ENCODE peak calls at places on chromosomes 6 and 20, in eight cellular contexts. T, I, E, C, H, Q, D and R are unnamed samples.

GRCh38 chr6:3712827-3713226 is 38.7 kb downstream of the PXDC1 start:
- DNase-seq in T (no peak), I (no peak), E (no peak), C (no peak), H (no peak), Q (no peak), D (no peak), R (no peak)

GRCh38 chr6:6515691-6516607 is 72.6 kb upstream of the LY86 start:
- DNase-seq in T (peak; percentile 22), I (peak; percentile 68), E (no peak), C (no peak), H (no peak), Q (no peak), D (no peak), R (no peak)

GRCh38 chr6:11974089-11974488 is 38.0 kb upstream of the HIVEP1 start:
- DNase-seq in T (no peak), I (no peak), E (peak; percentile 83), C (no peak), H (no peak), Q (no peak), D (no peak), R (no peak)

GRCh38 chr6:4446982-4447381 is 311.6 kb upstream of the ECI2 start:
- DNase-seq in T (no peak), I (peak; percentile 45), E (peak; percentile 21), C (no peak), H (peak; percentile 34), Q (no peak), D (no peak), R (no peak)

GRCh38 chr20:25057234-25058050 is 497 bp downstream of the ACSS1 start:
- DNase-seq in T (peak; percentile 76), I (no peak), E (peak; percentile 31), C (peak; percentile 91), H (no peak), Q (peak; percentile 82), D (peak; percentile 70), R (peak; percentile 89)

GRCh38 chr6:81763968-81764367 is 11.5 kb upstream of the TENT5A start:
- DNase-seq in T (no peak), I (no peak), E (no peak), C (no peak), H (no peak), Q (no peak), D (no peak), R (no peak)

GRCh38 chr20:63977392-63978276 is 1.8 kb downstream of the SAMD10 start:
- DNase-seq in T (no peak), I (no peak), E (peak; percentile 79), C (no peak), H (peak; percentile 41), Q (peak; percentile 71), D (no peak), R (peak; percentile 42)

GRCh38 chr6:10266462-10266861 is 148.4 kb downstream of the TFAP2A start:
- DNase-seq in T (no peak), I (no peak), E (no peak), C (no peak), H (no peak), Q (no peak), D (no peak), R (no peak)

GRCh38 chr20:53804920-53805894 is 211.6 kb upstream of the ZNF217 start:
- DNase-seq in T (no peak), I (no peak), E (no peak), C (no peak), H (no peak), Q (no peak), D (no peak), R (no peak)

GRCh38 chr20:23034721-23035671 is at the start of gene SSTR4:
- DNase-seq in T (no peak), I (no peak), E (no peak), C (no peak), H (no peak), Q (peak; percentile 35), D (peak; percentile 63), R (peak; percentile 87)

GRCh38 chr6:113662688-113663333 is 194.3 kb upstream of the MARCKS start:
- DNase-seq in T (no peak), I (no peak), E (no peak), C (no peak), H (no peak), Q (no peak), D (no peak), R (no peak)

GRCh38 chr6:4805553-4806307 is 29.5 kb downstream of the CDYL start:
- DNase-seq in T (peak; percentile 36), I (no peak), E (peak; percentile 48), C (no peak), H (no peak), Q (peak; percentile 27), D (peak; percentile 80), R (peak; percentile 67)

GRCh38 chr20:4684837-4685413 is 36.8 kb upstream of the PRND start:
- DNase-seq in T (no peak), I (peak; percentile 60), E (peak; percentile 79), C (no peak), H (peak; percentile 60), Q (peak; percentile 34), D (no peak), R (no peak)

GRCh38 chr6:106746660-106747059 is 117.3 kb downstream of the QRSL1 start:
- DNase-seq in T (no peak), I (no peak), E (peak; percentile 84), C (no peak), H (no peak), Q (peak; percentile 60), D (no peak), R (no peak)

GRCh38 chr20:46330831-46331371 is 22.6 kb upstream of the CDH22 start:
- DNase-seq in T (no peak), I (no peak), E (no peak), C (no peak), H (no peak), Q (no peak), D (no peak), R (no peak)

GRCh38 chr20:46328180-46328882 is 20.0 kb upstream of the CDH22 start:
- DNase-seq in T (no peak), I (no peak), E (no peak), C (no peak), H (no peak), Q (no peak), D (no peak), R (peak; percentile 58)

GRCh38 chr20:46331612-46332361 is 23.5 kb upstream of the CDH22 start:
- DNase-seq in T (no peak), I (no peak), E (no peak), C (no peak), H (no peak), Q (peak; percentile 53), D (no peak), R (no peak)

GRCh38 chr20:46332373-46333135 is 24.3 kb upstream of the CDH22 start:
- DNase-seq in T (no peak), I (no peak), E (no peak), C (no peak), H (no peak), Q (no peak), D (no peak), R (peak; percentile 72)

DNA sequence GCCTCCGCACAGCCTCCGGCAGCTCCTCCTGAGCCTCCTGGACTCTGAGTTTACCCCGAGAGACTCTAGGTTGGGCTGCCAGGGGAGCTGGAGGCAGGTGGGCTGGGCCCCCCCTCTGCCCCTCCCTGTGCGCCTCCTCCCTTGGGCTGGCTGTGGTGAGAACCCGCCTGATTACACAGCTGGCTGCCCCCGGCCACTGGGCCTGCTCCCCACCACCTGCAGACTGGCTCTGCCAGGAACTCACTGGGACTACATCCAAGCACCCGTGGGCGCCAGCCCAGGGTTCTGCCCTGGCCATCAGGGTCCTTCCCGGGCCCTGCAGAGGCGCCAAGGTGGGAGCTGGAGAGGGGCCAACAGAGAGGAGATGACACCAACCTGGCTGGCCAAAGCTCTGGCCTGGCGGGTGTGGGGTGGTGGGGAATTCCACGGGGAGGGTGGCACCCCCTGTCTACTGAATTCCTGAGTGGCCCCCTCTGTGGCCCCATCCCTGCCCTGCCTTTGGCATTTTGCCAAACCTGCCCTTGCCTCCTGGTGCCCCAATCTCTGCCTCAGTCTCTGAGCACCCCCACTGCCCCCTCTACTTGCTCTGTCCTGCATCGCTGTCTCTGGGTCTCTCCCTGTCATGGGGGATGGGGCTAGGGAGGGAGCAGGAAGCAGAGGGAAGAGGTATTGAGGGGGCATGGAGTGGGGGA is 21.9 kb upstream of the CDH22 start:
- DNase-seq in T (peak; percentile 20), I (no peak), E (no peak), C (no peak), H (no peak), Q (no peak), D (no peak), R (no peak)
- H3K27me3 ChIP-seq in T (peaks cover 18% of the 10 kb centered on the region), I (peaks cover 99% of the 10 kb centered on the region), E (peaks cover 17% of the 10 kb centered on the region), C (no peaks in the 10 kb centered on the region), H (peaks cover 70% of the 10 kb centered on the region), Q (peaks cover 13% of the 10 kb centered on the region), D (no peaks in the 10 kb centered on the region), R (peaks cover 3% of the 10 kb centered on the region)

DNA sequence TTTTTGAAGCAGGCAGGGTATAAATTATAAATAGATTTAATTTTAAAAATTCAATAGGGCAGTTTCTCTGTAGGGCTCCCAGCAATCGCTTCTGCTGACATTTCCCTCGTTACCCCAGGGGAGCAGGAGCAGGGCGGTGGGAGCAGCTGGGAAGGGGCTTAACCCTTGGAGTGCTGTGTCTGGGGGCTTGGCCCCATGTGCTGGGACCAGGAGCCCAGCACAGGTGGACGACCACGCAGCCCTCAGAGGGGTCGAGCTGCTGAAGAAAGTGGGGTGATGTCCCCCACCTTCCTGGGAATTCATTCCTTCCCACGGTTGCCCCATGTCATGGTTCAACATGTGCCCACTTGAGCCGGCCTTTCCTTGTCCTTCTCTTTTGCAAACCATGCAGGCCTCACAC is 67.5 kb upstream of the STX16 start:
- DNase-seq in T (no peak), I (no peak), E (no peak), C (peak; percentile 47), H (no peak), Q (no peak), D (no peak), R (peak; percentile 66)
- H3K27me3 ChIP-seq in T (no peaks in the 10 kb centered on the region), I (no peaks in the 10 kb centered on the region), E (no peaks in the 10 kb centered on the region), C (no peaks in the 10 kb centered on the region), H (no peaks in the 10 kb centered on the region), Q (no peaks in the 10 kb centered on the region), D (no peaks in the 10 kb centered on the region), R (no peaks in the 10 kb centered on the region)

DNA sequence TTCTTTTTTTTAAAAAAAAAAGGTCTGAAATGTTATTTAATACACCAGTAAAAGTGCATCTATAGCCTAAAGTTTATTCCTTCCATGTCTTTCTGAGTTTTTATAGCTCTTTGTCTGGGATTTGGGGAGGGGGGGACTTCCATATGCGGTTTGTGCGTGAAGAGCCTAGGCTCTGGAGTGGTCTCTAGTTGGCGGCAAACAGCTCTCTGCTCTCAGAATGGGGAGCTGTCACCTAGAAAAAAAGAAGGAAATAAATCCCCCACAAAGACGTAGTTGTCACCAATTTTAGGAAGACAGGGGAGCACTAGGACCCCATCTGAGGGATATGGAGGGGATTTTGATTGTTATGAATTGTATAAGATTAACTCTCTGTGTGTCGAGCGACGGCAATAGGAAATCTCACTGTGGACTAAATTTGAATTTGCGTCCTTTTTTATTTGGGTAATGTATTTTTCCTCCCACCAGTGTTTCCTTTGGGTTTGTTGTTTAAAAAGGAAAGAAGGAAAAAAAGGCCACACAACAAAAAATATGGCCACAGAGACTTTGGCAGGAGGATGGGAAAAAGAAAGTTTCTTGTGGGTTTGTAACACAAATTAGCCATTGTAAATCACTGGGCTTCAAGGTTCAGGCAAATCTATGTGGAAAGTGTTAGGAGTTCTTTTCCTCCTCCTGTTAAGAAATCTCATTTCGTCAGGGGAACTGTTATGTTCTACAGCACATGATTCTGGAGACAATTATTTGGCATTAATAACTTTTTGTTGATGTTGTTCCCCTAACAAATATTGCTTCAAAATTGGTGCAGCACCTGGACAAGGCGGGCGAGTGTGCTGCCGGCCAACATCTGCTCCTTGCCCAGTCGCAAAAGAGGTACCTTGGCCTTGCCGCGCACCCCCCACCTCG is 7.5 kb downstream of the POU3F2 start:
- DNase-seq in T (no peak), I (no peak), E (peak; percentile 47), C (no peak), H (no peak), Q (no peak), D (no peak), R (no peak)
- H3K27me3 ChIP-seq in T (no peaks in the 10 kb centered on the region), I (peaks cover 100% of the 10 kb centered on the region), E (peaks cover 78% of the 10 kb centered on the region), C (peaks cover 2% of the 10 kb centered on the region), H (peaks cover 84% of the 10 kb centered on the region), Q (peaks cover 97% of the 10 kb centered on the region), D (peaks cover 89% of the 10 kb centered on the region), R (peaks cover 96% of the 10 kb centered on the region)

GRCh38 chr20:18034039-18034438 is 23.7 kb downstream of the OVOL2 start:
- DNase-seq in T (no peak), I (no peak), E (no peak), C (no peak), H (no peak), Q (no peak), D (no peak), R (no peak)
- H3K27me3 ChIP-seq in T (peaks cover 19% of the 10 kb centered on the region), I (peaks cover 7% of the 10 kb centered on the region), E (no peaks in the 10 kb centered on the region), C (no peaks in the 10 kb centered on the region), H (peaks cover 6% of the 10 kb centered on the region), Q (no peaks in the 10 kb centered on the region), D (no peaks in the 10 kb centered on the region), R (no peaks in the 10 kb centered on the region)